ENCODE peak calls at places on chromosomes 3 and 15, in seven cellular contexts. K, W, Y, R, O, Z and B are unnamed samples.

GRCh38 chr15:85956515-85957275 is 123.0 kb upstream of the AGBL1 start:
- DNase-seq in Y (no peak), K (no peak), W (no peak), Z (no peak), O (no peak), R (no peak), B (no peak)

GRCh38 chr3:173465112-173465511 is 67.6 kb downstream of the NLGN1 start:
- DNase-seq in Y (no peak), K (no peak), O (no peak), W (no peak), R (peak), Z (no peak), B (no peak)

GRCh38 chr3:10485806-10486205 is 19.6 kb downstream of the ATP2B2 start:
- DNase-seq in K (no peak), W (no peak), Y (no peak), Z (no peak), O (no peak), R (no peak), B (no peak)

GRCh38 chr3:129824926-129825541 is 68.5 kb downstream of the TMCC1 start:
- DNase-seq in R (peak), K (no peak), W (peak), O (peak), Z (peak), Y (no peak), B (peak)

GRCh38 chr15:67242665-67243064 is 11.8 kb downstream of the AAGAB start:
- DNase-seq in Y (no peak), W (no peak), O (no peak), Z (no peak), R (peak), K (no peak), B (no peak)

GRCh38 chr3:43733459-43734384 is 43.0 kb downstream of the ABHD5 start:
- DNase-seq in Z (no peak), K (peak), R (peak), Y (no peak), O (no peak), W (no peak), B (no peak)

GRCh38 chr3:156160653-156161052 is 40.3 kb downstream of the KCNAB1 start:
- DNase-seq in R (no peak), Y (no peak), K (no peak), Z (no peak), W (no peak), O (peak), B (peak)

GRCh38 chr3:9779721-9780450 is 10.1 kb upstream of the CAMK1 start:
- DNase-seq in O (peak), K (peak), Y (no peak), W (no peak), R (no peak), Z (no peak), B (peak)

GRCh38 chr15:70762469-70763119 is 764 bp downstream of the UACA start:
- DNase-seq in O (no peak), Z (peak), Y (peak), W (no peak), R (peak), K (peak), B (no peak)

GRCh38 chr3:25454411-25454927 is 26.4 kb downstream of the RARB start:
- DNase-seq in W (no peak), Y (no peak), R (peak), Z (no peak), O (no peak), K (no peak), B (no peak)

GRCh38 chr3:46127503-46127902 is 80.6 kb downstream of the CCR1 start:
- DNase-seq in K (no peak), R (peak), Y (no peak), W (peak), O (no peak), Z (no peak), B (no peak)

GRCh38 chr15:48191574-48192225 is at the start of gene CTXN2:
- DNase-seq in O (no peak), K (no peak), Z (no peak), R (no peak), W (no peak), Y (no peak), B (no peak)

GRCh38 chr3:133246119-133246518 is 153.7 kb upstream of the BFSP2 start:
- DNase-seq in R (no peak), K (no peak), W (no peak), Z (no peak), O (no peak), Y (no peak), B (no peak)

GRCh38 chr3:126546549-126547239 is 12.0 kb downstream of the C3orf22 start:
- DNase-seq in Z (no peak), R (no peak), Y (peak), K (peak), W (no peak), O (no peak), B (no peak)

GRCh38 chr3:155889952-155890351 is 19.5 kb downstream of the GMPS start:
- DNase-seq in Y (no peak), K (no peak), O (no peak), W (no peak), Z (no peak), R (no peak), B (no peak)

GRCh38 chr15:72319985-72320671 is at the start of gene CELF6:
- DNase-seq in Z (peak), Y (peak), K (peak), O (peak), W (peak), R (peak), B (peak)

GRCh38 chr15:79307251-79307650 is 3.7 kb upstream of the TMED3 start:
- DNase-seq in O (no peak), Z (no peak), Y (no peak), R (no peak), W (no peak), K (no peak), B (no peak)

GRCh38 chr3:170144437-170144843 is 37.1 kb downstream of the PHC3 start:
- DNase-seq in K (no peak), Z (no peak), R (no peak), O (peak), W (no peak), Y (no peak), B (peak)

GRCh38 chr3:189999718-190000117 is 121.0 kb downstream of the P3H2 start:
- DNase-seq in Y (no peak), R (peak), O (no peak), W (no peak), Z (no peak), K (no peak), B (no peak)

GRCh38 chr3:148318240-148318639 is 379.5 kb upstream of the AGTR1 start:
- DNase-seq in W (no peak), R (no peak), O (no peak), Z (no peak), K (no peak), Y (no peak), B (no peak)

GRCh38 chr3:47337656-47338055 is 43.2 kb upstream of the PTPN23 start:
- DNase-seq in K (no peak), O (no peak), R (no peak), W (no peak), Y (no peak), Z (no peak), B (no peak)

GRCh38 chr3:414063-414462 is 217.5 kb downstream of the CHL1 start:
- DNase-seq in W (no peak), O (peak), Z (no peak), K (no peak), Y (no peak), R (peak), B (peak)

GRCh38 chr3:129794319-129795201 is 99.0 kb downstream of the TMCC1 start:
- DNase-seq in O (peak), K (no peak), W (no peak), Z (peak), R (no peak), Y (no peak), B (peak)

GRCh38 chr15:52383100-52383588 is 87.5 kb upstream of the MYO5C start:
- DNase-seq in O (no peak), Z (no peak), W (no peak), R (no peak), K (no peak), Y (no peak), B (peak)

GRCh38 chr3:159441279-159441678 is 547.4 kb upstream of the IL12A start:
- DNase-seq in R (no peak), W (no peak), Y (no peak), O (no peak), Z (no peak), K (no peak), B (no peak)

GRCh38 chr3:64878372-64878771 is 190.6 kb upstream of the ADAMTS9 start:
- DNase-seq in Y (no peak), R (no peak), Z (no peak), W (no peak), K (no peak), O (no peak), B (no peak)

GRCh38 chr3:134426660-134427181 is 52.5 kb upstream of the AMOTL2 start:
- DNase-seq in K (no peak), W (no peak), O (no peak), Z (no peak), R (peak), Y (no peak), B (no peak)

GRCh38 chr3:191366675-191367074 is 36.3 kb upstream of the UTS2B start:
- DNase-seq in Y (no peak), R (peak), W (no peak), Z (no peak), O (no peak), K (no peak), B (no peak)

GRCh38 chr3:8851703-8852102 is 82.3 kb upstream of the OXTR start:
- DNase-seq in R (peak), K (no peak), Y (no peak), Z (no peak), O (no peak), W (peak), B (no peak)